ENCODE peak calls at places on chromosomes 13 and 19, in seven cellular contexts. K, O, W, B, G, U and D are unnamed samples.

GRCh38 chr19:16244091-16244490 is 46.4 kb downstream of the AP1M1 start:
- DNase-seq in K (no peak), O (no peak), W (no peak), B (no peak), G (peak; percentile 62), U (no peak), D (no peak)

GRCh38 chr13:42561752-42562467 is 12.0 kb upstream of the TNFSF11 start:
- DNase-seq in K (no peak), O (no peak), W (no peak), B (no peak), G (no peak), U (no peak), D (no peak)

GRCh38 chr13:112072531-112073244 is 5.7 kb downstream of the SOX1 start:
- DNase-seq in K (no peak), O (no peak), W (no peak), B (no peak), G (no peak), U (peak; percentile 11), D (no peak)

GRCh38 chr13:30615851-30616311 is 1.8 kb upstream of the USPL1 start:
- DNase-seq in K (no peak), O (no peak), W (no peak), B (no peak), G (peak; percentile 66), U (no peak), D (no peak)

GRCh38 chr19:28154077-28154476 is 1058.9 kb downstream of the UQCRFS1 start:
- DNase-seq in K (no peak), O (no peak), W (no peak), B (no peak), G (no peak), U (no peak), D (no peak)

GRCh38 chr19:45075215-45076028 is 856 bp downstream of the ZNF296 start:
- DNase-seq in K (no peak), O (no peak), W (no peak), B (no peak), G (peak; percentile 30), U (peak; percentile 89), D (peak; percentile 96)

GRCh38 chr19:57105976-57106610 is 13.7 kb upstream of the USP29 start:
- DNase-seq in K (no peak), O (no peak), W (no peak), B (no peak), G (no peak), U (no peak), D (no peak)

GRCh38 chr13:98994896-98995295 is 17.0 kb upstream of the DOCK9 start:
- DNase-seq in K (no peak), O (no peak), W (no peak), B (no peak), G (no peak), U (no peak), D (no peak)

GRCh38 chr13:114279146-114279545 is 2.3 kb upstream of the UPF3A start:
- DNase-seq in K (no peak), O (no peak), W (no peak), B (no peak), G (no peak), U (no peak), D (no peak)

GRCh38 chr13:46961719-46962118 is 64.9 kb upstream of the HTR2A start:
- DNase-seq in K (peak; percentile 71), O (no peak), W (no peak), B (no peak), G (peak; percentile 84), U (no peak), D (peak; percentile 71)

GRCh38 chr19:13031917-13032623 is 36.8 kb downstream of the NFIX start:
- DNase-seq in K (no peak), O (no peak), W (no peak), B (no peak), G (peak; percentile 62), U (peak; percentile 70), D (no peak)

GRCh38 chr19:44212865-44213346 is 574 bp downstream of the ZNF227 start:
- DNase-seq in K (no peak), O (no peak), W (no peak), B (no peak), G (peak; percentile 42), U (no peak), D (no peak)

GRCh38 chr13:51057931-51058330 is 53.1 kb downstream of the C13orf42 start:
- DNase-seq in K (no peak), O (no peak), W (no peak), B (no peak), G (peak; percentile 30), U (no peak), D (no peak)

GRCh38 chr19:9485140-9485539 is 13.3 kb downstream of the ZNF560 start:
- DNase-seq in K (no peak), O (no peak), W (no peak), B (no peak), G (no peak), U (no peak), D (no peak)

GRCh38 chr13:29859971-29860370 is 9.6 kb upstream of the UBL3 start:
- DNase-seq in K (no peak), O (peak; percentile 63), W (no peak), B (no peak), G (peak; percentile 39), U (no peak), D (no peak)

GRCh38 chr13:65287405-65287804 is 1942.7 kb downstream of the PCDH9 start:
- DNase-seq in K (no peak), O (no peak), W (no peak), B (no peak), G (no peak), U (no peak), D (no peak)

GRCh38 chr19:56266060-56266459 is 6.5 kb upstream of the EDDM13 start:
- DNase-seq in K (no peak), O (no peak), W (no peak), B (no peak), G (no peak), U (no peak), D (no peak)

GRCh38 chr19:17673937-17674799 is 14.0 kb downstream of the UNC13A start:
- DNase-seq in K (no peak), O (no peak), W (no peak), B (peak; percentile 56), G (no peak), U (no peak), D (no peak)

GRCh38 chr19:53782698-53783097 is 41.4 kb downstream of the NLRP12 start:
- DNase-seq in K (no peak), O (no peak), W (no peak), B (no peak), G (no peak), U (no peak), D (no peak)

GRCh38 chr13:60591348-60591747 is 194.3 kb downstream of the TDRD3 start:
- DNase-seq in K (no peak), O (no peak), W (no peak), B (no peak), G (peak; percentile 95), U (no peak), D (no peak)

GRCh38 chr19:2529473-2529918 is 53.6 kb downstream of the GADD45B start:
- DNase-seq in K (peak; percentile 80), O (peak; percentile 48), W (no peak), B (no peak), G (peak; percentile 88), U (no peak), D (peak; percentile 54)

GRCh38 chr19:51458899-51459592 is 792 bp upstream of the SIGLEC8 start:
- DNase-seq in K (no peak), O (no peak), W (no peak), B (no peak), G (no peak), U (no peak), D (no peak)

GRCh38 chr13:112837371-112838037 is 131.5 kb upstream of the MCF2L start:
- DNase-seq in K (no peak), O (peak; percentile 67), W (no peak), B (no peak), G (peak; percentile 87), U (peak; percentile 77), D (no peak)

GRCh38 chr13:49113526-49114286 is 106.4 kb upstream of the MLNR start:
- DNase-seq in K (peak; percentile 56), O (no peak), W (no peak), B (no peak), G (peak; percentile 80), U (no peak), D (no peak)

GRCh38 chr19:45922281-45922680 is 7.7 kb upstream of the NANOS2 start:
- DNase-seq in K (no peak), O (no peak), W (no peak), B (no peak), G (no peak), U (no peak), D (no peak)

GRCh38 chr19:3146677-3147100 is 10.9 kb downstream of the GNA15 start:
- DNase-seq in K (no peak), O (peak; percentile 51), W (peak; percentile 50), B (no peak), G (no peak), U (peak; percentile 65), D (no peak)

GRCh38 chr13:19590423-19590822 is 29.1 kb upstream of the TPTE2 start:
- DNase-seq in K (no peak), O (no peak), W (no peak), B (no peak), G (no peak), U (no peak), D (no peak)

GRCh38 chr13:30679483-30680330 is 55.6 kb upstream of the ALOX5AP start:
- DNase-seq in K (no peak), O (peak; percentile 53), W (no peak), B (peak; percentile 2), G (peak; percentile 55), U (no peak), D (peak; percentile 59)

GRCh38 chr13:28584873-28585317 is 74.0 kb upstream of the POMP start:
- DNase-seq in K (peak; percentile 10), O (no peak), W (no peak), B (no peak), G (peak; percentile 59), U (no peak), D (no peak)